ENCODE peak calls at places on chromosomes 6 and 20, in seven cellular contexts. M is foreskin fibroblast; E is left lung; V is neural crest cell; R is fibroblast of mammary gland; S is mucosa of descending colon; G is CD8-positive, alpha-beta T cell. J is an unnamed sample.

GRCh38 chr6:52937908-52938307 is 28.4 kb upstream of the GSTA3 start:
- DNase-seq in S (no peak), G (no peak), E (no peak), V (no peak), M (peak), R (peak), J (no peak)

GRCh38 chr6:142927274-142927586 is 17.7 kb downstream of the HIVEP2 start:
- DNase-seq in S (no peak), R (peak), G (no peak), V (no peak), M (no peak), E (no peak), J (no peak)

GRCh38 chr6:53484409-53485280 is 60.3 kb downstream of the GCLC start:
- DNase-seq in E (no peak), V (peak), R (peak), M (peak), S (no peak), G (peak), J (peak)

GRCh38 chr6:3451498-3451897 is 5.4 kb downstream of the SLC22A23 start:
- DNase-seq in G (no peak), V (no peak), E (no peak), S (no peak), R (no peak), M (no peak), J (no peak)

GRCh38 chr20:2697768-2698167 is 5.2 kb downstream of the EBF4 start:
- DNase-seq in R (no peak), M (no peak), G (no peak), E (no peak), V (no peak), S (no peak), J (no peak)

GRCh38 chr20:58179432-58180099 is 48.9 kb downstream of the ANKRD60 start:
- DNase-seq in R (no peak), G (peak), M (peak), S (no peak), E (peak), V (peak), J (peak)

GRCh38 chr20:21517566-21518277 is 3.9 kb upstream of the NKX2-2 start:
- DNase-seq in E (peak), M (no peak), S (no peak), R (no peak), G (no peak), V (no peak), J (no peak)

GRCh38 chr6:26331809-26332226 is 33.2 kb upstream of the BTN3A2 start:
- DNase-seq in G (peak), S (no peak), V (no peak), R (no peak), E (no peak), M (no peak), J (no peak)

GRCh38 chr6:102759415-102759814 is 1365.9 kb downstream of the GRIK2 start:
- DNase-seq in M (no peak), R (no peak), G (no peak), S (no peak), E (no peak), V (no peak), J (no peak)

GRCh38 chr20:49497217-49497560 is 14.7 kb upstream of the KCNB1 start:
- DNase-seq in V (no peak), G (no peak), R (no peak), E (no peak), M (no peak), S (no peak), J (no peak)

GRCh38 chr6:133432021-133432989 is 191.1 kb downstream of the EYA4 start:
- DNase-seq in G (no peak), V (no peak), S (no peak), R (peak), E (no peak), M (no peak), J (no peak)

GRCh38 chr6:148430897-148431296 is 88.3 kb downstream of the SASH1 start:
- DNase-seq in M (no peak), E (no peak), R (no peak), G (no peak), S (no peak), V (no peak), J (no peak)

GRCh38 chr20:39885975-39886649 is 802.9 kb downstream of the MAFB start:
- DNase-seq in M (peak), S (no peak), G (no peak), R (peak), E (no peak), V (peak), J (peak)

GRCh38 chr6:57303931-57304681 is 13.3 kb upstream of the PRIM2 start:
- DNase-seq in S (no peak), G (no peak), M (no peak), E (no peak), V (no peak), R (peak), J (no peak)

GRCh38 chr20:34824861-34825529 is 456 bp downstream of the NCOA6 start:
- DNase-seq in G (peak), M (peak), S (peak), E (peak), R (peak), V (peak), J (peak)

GRCh38 chr6:151763938-151764680 is 43.4 kb upstream of the ESR1 start:
- DNase-seq in G (peak), V (peak), S (peak), M (peak), E (peak), R (peak), J (peak)

GRCh38 chr20:39206899-39207564 is 244.9 kb downstream of the DHX35 start:
- DNase-seq in G (no peak), S (no peak), M (no peak), V (no peak), E (no peak), R (peak), J (no peak)

GRCh38 chr6:29720863-29721262 is 2.4 kb upstream of the HLA-F start:
- DNase-seq in E (no peak), V (no peak), G (peak), M (no peak), R (no peak), S (no peak), J (peak)

GRCh38 chr6:61809004-61809595 is 476.9 kb downstream of the KHDRBS2 start:
- DNase-seq in V (no peak), M (no peak), R (peak), E (no peak), G (no peak), S (no peak), J (no peak)

GRCh38 chr20:40600441-40601235 is 88.4 kb downstream of the MAFB start:
- DNase-seq in G (no peak), R (no peak), S (no peak), V (no peak), E (no peak), M (no peak), J (no peak)

GRCh38 chr6:19552588-19552987 is 284.6 kb upstream of the ID4 start:
- DNase-seq in M (no peak), S (no peak), G (no peak), E (no peak), R (no peak), V (no peak), J (no peak)

GRCh38 chr20:22723659-22724058 is 139.3 kb upstream of the FOXA2 start:
- DNase-seq in M (peak), R (peak), S (no peak), G (no peak), E (no peak), V (no peak), J (no peak)

GRCh38 chr6:37141291-37142046 is 28.5 kb upstream of the PIM1 start:
- DNase-seq in E (no peak), S (no peak), M (peak), G (no peak), V (no peak), R (peak), J (no peak)

GRCh38 chr20:39871013-39871412 is 818.0 kb downstream of the MAFB start:
- DNase-seq in M (no peak), V (no peak), E (no peak), R (no peak), G (no peak), S (no peak), J (no peak)

GRCh38 chr6:41894366-41895299 is 542 bp downstream of the USP49 start:
- DNase-seq in R (peak), E (peak), S (no peak), G (no peak), M (no peak), V (peak), J (peak)

GRCh38 chr6:45532626-45533258 is 155.0 kb upstream of the SUPT3H start:
- DNase-seq in M (no peak), R (peak), E (no peak), V (no peak), G (no peak), S (no peak), J (no peak)

GRCh38 chr6:77492529-77492928 is 29.2 kb upstream of the HTR1B start:
- DNase-seq in E (no peak), G (no peak), V (no peak), S (no peak), R (no peak), M (no peak), J (peak)

GRCh38 chr20:63238491-63239126 is 2.9 kb downstream of the BIRC7 start:
- DNase-seq in E (no peak), R (no peak), M (no peak), V (no peak), S (no peak), G (peak), J (peak)

GRCh38 chr20:49236301-49236700 is 17.1 kb downstream of the DDX27 start:
- DNase-seq in R (no peak), S (no peak), G (no peak), E (no peak), M (no peak), V (no peak), J (no peak)

GRCh38 chr6:150720774-150721233 is 121.1 kb downstream of the PLEKHG1 start:
- DNase-seq in V (peak), S (no peak), G (no peak), R (no peak), M (no peak), E (no peak), J (peak)

GRCh38 chr6:12851123-12851695 is 134.6 kb downstream of the PHACTR1 start:
- DNase-seq in S (no peak), M (no peak), G (no peak), R (peak), E (no peak), V (no peak), J (no peak)

GRCh38 chr20:58277578-58278344 is 31.8 kb upstream of the RAB22A start:
- DNase-seq in V (no peak), G (no peak), R (no peak), M (no peak), E (no peak), S (no peak), J (no peak)

GRCh38 chr6:84018453-84019061 is 15.0 kb upstream of the MRAP2 start:
- DNase-seq in M (no peak), E (no peak), V (no peak), S (no peak), R (no peak), G (no peak), J (no peak)

DNA sequence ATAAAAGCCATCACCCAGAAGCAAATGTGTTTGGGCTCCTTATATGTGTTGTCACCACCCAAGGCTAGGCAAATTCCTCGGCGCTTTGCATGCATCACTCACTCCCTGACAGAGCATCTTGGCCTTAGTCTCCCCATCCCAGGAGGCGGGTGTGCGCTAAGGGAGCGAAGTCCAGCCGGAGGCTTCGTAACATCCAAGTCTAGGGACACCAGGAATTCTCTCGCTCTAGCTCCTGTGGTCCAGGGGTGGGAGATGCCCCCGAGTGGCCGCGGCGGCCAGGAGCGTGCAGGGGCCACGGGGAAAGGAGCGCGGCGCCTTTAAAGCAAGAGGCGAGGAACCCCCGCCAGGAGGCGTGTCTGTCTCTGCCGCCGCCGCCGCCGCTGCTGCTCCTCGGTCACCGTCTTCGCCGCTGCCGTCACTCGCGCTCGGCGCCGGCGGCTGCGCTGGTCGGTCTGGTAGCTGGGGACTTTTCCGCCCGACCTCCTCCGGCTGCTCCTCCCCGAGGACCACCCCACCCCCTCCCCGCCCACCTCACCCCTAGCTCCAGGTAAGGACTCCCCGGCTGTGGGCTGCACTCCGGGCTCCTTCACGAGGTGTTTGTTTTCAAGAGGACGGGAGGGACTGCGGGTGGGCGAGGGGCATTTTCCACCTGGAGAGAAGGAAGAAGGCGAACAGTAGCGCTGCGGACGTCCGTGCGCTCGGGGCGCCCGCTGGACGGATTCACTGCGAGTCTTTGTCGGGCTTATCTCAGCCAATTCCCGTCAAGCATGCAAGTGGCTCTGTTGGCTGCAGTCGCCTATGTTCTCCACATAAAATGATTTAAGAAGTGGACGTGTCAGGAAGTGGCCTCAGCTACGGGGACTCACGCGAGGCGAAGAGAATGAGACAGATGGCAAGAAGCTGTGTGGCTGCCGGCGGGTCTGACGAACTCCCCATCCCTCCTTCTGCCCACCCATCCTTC is at the start of gene GRIK2:
- DNase-seq in E (peak), G (no peak), M (peak), V (peak), S (no peak), R (peak), J (peak)
- TF ChIP-seq CTCF in E (no peak), G (no peak), M (peak), V (peak), S (no peak), R (no peak), J (peak)

DNA sequence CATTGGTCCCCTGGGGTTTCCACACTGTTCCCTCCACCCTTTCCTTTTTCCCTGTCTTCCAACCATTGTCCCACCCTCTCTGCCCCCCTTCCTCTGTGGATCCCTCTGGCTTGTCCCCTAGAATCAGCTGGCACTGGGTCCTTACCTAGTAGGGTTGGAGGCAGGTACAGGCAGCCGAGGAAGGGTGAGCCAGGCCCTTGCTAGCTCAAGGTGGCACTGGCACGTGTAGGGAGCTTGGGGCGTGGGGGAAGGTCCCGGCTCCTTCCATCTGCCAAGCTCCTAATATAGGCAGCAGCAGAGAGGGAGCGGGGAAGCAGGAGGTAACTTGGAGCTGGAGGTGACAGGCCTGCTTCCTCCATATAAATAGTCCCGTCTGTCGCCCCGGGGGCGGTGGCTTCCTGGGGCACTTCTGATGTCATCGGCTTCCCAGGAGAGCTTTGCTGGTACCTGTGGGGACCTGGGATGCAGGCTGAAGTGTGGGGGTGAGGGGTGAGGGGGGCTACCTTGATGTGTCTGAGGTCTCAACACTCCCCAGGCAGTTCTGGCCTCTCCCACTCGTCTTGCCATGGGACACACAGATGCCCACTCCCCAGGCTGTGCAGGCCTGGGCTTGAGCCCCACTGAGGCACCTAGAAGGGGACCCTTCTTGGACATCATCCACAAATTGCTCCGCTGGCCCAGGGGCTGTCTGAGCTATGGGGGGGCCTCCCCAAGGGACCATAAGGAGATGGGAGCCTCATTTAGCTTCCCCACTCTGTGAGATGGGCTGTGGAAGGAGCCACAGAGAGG is 155.3 kb upstream of the MLN start:
- DNase-seq in V (no peak), E (no peak), R (no peak), S (no peak), G (no peak), M (no peak), J (no peak)
- TF ChIP-seq CTCF in V (no peak), E (no peak), R (no peak), S (no peak), G (no peak), M (no peak), J (peak)

DNA sequence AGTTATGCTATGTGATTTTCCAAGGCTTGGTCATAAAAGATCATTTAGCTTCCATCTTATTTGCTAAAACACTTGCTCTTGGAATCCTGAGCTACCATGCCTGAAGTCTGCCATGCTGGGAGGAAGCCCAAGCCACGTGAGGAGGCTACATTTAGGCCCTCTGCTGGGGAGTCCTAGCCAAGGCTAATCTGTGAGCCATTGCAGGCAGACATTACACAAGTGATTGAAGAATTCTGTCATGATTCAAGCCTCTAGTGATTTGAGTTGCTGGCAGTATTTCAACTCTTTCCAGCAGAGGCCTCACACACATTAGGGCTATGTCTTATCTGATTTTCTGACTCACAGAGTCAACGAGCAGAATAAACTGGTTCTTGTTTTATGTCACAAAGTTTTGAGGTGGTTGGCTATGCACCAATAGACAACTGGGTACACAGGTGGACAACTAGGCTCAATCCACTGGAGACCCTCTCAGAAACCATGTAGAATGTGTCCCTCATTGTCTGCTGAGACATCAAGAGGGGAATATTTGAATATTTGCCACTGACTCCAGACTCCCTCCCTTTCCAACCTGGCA is 227.2 kb upstream of the SULF2 start:
- DNase-seq in S (no peak), G (no peak), E (no peak), R (peak), V (no peak), M (peak), J (peak)
- TF ChIP-seq CTCF in S (no peak), G (no peak), E (no peak), R (peak), V (peak), M (peak), J (no peak)

DNA sequence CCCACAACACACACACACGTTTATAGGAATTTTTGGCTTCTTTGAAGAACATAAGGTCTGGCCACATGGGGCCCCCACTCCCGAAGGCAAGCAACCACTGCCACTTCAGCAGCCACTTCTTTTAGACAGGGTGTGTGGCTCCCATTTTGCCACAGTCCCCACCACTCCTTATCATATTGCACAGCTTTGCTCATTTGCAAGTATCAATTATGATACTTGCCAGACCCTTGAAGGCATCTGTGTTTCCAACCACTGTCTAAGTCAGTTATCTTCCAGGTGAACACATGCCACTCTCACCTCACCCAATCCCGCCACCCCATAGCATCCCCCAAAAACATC is 73.1 kb downstream of the NOL4L start:
- DNase-seq in V (no peak), S (no peak), E (peak), M (no peak), R (no peak), G (no peak), J (no peak)
- TF ChIP-seq CTCF in V (no peak), S (no peak), E (no peak), M (no peak), R (no peak), G (no peak), J (no peak)

GRCh38 chr20:16671753-16672152 is 58.1 kb upstream of the SNRPB2 start:
- DNase-seq in S (no peak), M (no peak), R (no peak), E (no peak), G (no peak), V (no peak), J (no peak)

GRCh38 chr20:16661738-16662137 is 68.1 kb upstream of the SNRPB2 start:
- DNase-seq in R (no peak), G (no peak), S (no peak), V (no peak), M (no peak), E (no peak), J (no peak)

GRCh38 chr20:16662462-16662861 is 67.4 kb upstream of the SNRPB2 start:
- DNase-seq in E (no peak), G (no peak), V (no peak), R (no peak), M (no peak), S (no peak), J (no peak)

GRCh38 chr20:16664031-16664430 is 65.8 kb upstream of the SNRPB2 start:
- DNase-seq in G (no peak), R (no peak), M (no peak), V (no peak), S (no peak), E (no peak), J (no peak)

DNA sequence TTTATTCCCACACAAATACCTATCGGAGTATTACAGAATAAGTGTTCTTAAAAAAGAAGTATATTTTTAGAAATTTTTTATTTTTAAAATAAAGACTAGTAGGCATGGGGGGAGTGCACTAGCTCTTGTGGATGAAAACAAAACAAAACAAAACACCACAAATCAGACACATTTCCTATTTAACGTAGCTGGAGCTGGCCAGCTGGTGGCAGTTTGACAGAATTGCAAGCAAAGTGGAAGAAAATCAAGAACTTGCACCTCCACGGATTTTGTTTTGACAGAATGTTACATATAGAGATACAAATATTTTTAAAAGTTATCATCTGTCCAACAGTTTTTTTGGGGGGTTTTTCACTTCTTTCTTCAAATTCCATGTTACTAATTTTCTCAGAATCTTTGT is 63.6 kb upstream of the SNRPB2 start:
- DNase-seq in V (no peak), S (no peak), R (no peak), G (no peak), E (no peak), M (no peak), J (no peak)
- TF ChIP-seq CTCF in V (peak), S (no peak), R (peak), G (no peak), E (no peak), M (no peak), J (no peak)